ENCODE peak calls at places on chromosomes 13 and 19, in eight cellular contexts. U, P, F, H, J, T, Y and M are unnamed samples.

GRCh38 chr19:11041966-11042627 is 47.2 kb upstream of the LDLR start:
- DNase-seq in U (no peak), P (no peak), F (peak), H (no peak), J (no peak), T (no peak), Y (no peak), M (peak)

GRCh38 chr19:33389574-33390119 is 16.1 kb downstream of the CEBPG start:
- DNase-seq in U (no peak), P (no peak), F (peak), H (no peak), J (no peak), T (no peak), Y (peak), M (no peak)

GRCh38 chr19:37986048-37986750 is 79.2 kb downstream of the SIPA1L3 start:
- DNase-seq in U (no peak), P (no peak), F (peak), H (no peak), J (no peak), T (no peak), Y (no peak), M (no peak)

GRCh38 chr13:39306639-39307589 is 268.7 kb downstream of the NHLRC3 start:
- DNase-seq in U (no peak), P (no peak), F (no peak), H (no peak), J (peak), T (no peak), Y (no peak), M (peak)

GRCh38 chr19:55549500-55550320 is 4.4 kb upstream of the SBK3 start:
- DNase-seq in U (peak), P (peak), F (no peak), H (peak), J (no peak), T (peak), Y (no peak), M (peak)

GRCh38 chr19:15934332-15935078 is at the start of gene CYP4F11:
- DNase-seq in U (no peak), P (no peak), F (peak), H (no peak), J (no peak), T (no peak), Y (peak), M (peak)

GRCh38 chr13:27792393-27793218 is at the start of gene GSX1:
- DNase-seq in U (peak), P (peak), F (peak), H (peak), J (peak), T (peak), Y (peak), M (peak)

GRCh38 chr19:40658031-40658430 is 32.4 kb downstream of the NUMBL start:
- DNase-seq in U (no peak), P (no peak), F (no peak), H (no peak), J (no peak), T (no peak), Y (no peak), M (no peak)

GRCh38 chr13:97321616-97322321 is 99.6 kb downstream of the MBNL2 start:
- DNase-seq in U (no peak), P (no peak), F (no peak), H (no peak), J (no peak), T (no peak), Y (no peak), M (no peak)

GRCh38 chr13:110349239-110349638 is 42.2 kb downstream of the COL4A2 start:
- DNase-seq in U (no peak), P (no peak), F (no peak), H (no peak), J (no peak), T (no peak), Y (no peak), M (no peak)

GRCh38 chr19:927707-928401 is 2.0 kb downstream of the ARID3A start:
- DNase-seq in U (peak), P (no peak), F (no peak), H (peak), J (no peak), T (no peak), Y (no peak), M (no peak)

GRCh38 chr13:22091222-22091970 is 420.5 kb downstream of the FGF9 start:
- DNase-seq in U (no peak), P (no peak), F (no peak), H (no peak), J (no peak), T (no peak), Y (no peak), M (no peak)

GRCh38 chr19:9818734-9819589 is at the start of gene FBXL12:
- DNase-seq in U (peak), P (peak), F (peak), H (peak), J (peak), T (peak), Y (peak), M (peak)

GRCh38 chr19:38055655-38056521 is 148.9 kb downstream of the SIPA1L3 start:
- DNase-seq in U (no peak), P (no peak), F (no peak), H (no peak), J (no peak), T (no peak), Y (no peak), M (no peak)

GRCh38 chr19:2328401-2329161 is at the start of the genes LSM7 and SPPL2B:
- DNase-seq in U (peak), P (peak), F (peak), H (peak), J (peak), T (peak), Y (peak), M (peak)

GRCh38 chr19:18541992-18542935 is 1.1 kb downstream of the FKBP8 start:
- DNase-seq in U (peak), P (peak), F (no peak), H (no peak), J (peak), T (no peak), Y (no peak), M (no peak)

GRCh38 chr19:32519023-32519422 is 62.0 kb upstream of the PDCD5 start:
- DNase-seq in U (no peak), P (no peak), F (no peak), H (no peak), J (no peak), T (no peak), Y (no peak), M (no peak)

GRCh38 chr13:114155923-114156883 is 22.9 kb upstream of the CFAP97D2 start:
- DNase-seq in U (no peak), P (no peak), F (no peak), H (no peak), J (no peak), T (no peak), Y (no peak), M (no peak)

GRCh38 chr19:8924283-8924682 is 85.9 kb downstream of the MUC16 start:
- DNase-seq in U (no peak), P (no peak), F (no peak), H (no peak), J (no peak), T (no peak), Y (no peak), M (no peak)